ENCODE peak calls at places on chromosomes 1 and 21, in ten cellular contexts. Q is HepG2, G is HCT116, W is MM.1S, B is trophoblast cell, A is IMR-90, M is endothelial cell of umbilical vein, T is mesenchymal stem cell, X is neuronal stem cell, K is H1. L is an unnamed sample.

GRCh38 chr1:201444792-201445191 is 23.3 kb upstream of the TNNI1 start:
- DNase-seq in W (no peak), A (no peak), G (no peak), M (no peak), X (no peak), K (no peak), B (no peak), Q (no peak), T (peak; percentile 49), L (no peak)

GRCh38 chr1:37691497-37692077 is 729 bp upstream of the CDCA8 start:
- DNase-seq in W (peak; percentile 50), G (peak; percentile 10), Q (peak; percentile 19), K (no peak), B (peak; percentile 79), X (no peak), A (peak; percentile 45), M (peak; percentile 37), T (peak; percentile 72), L (no peak)

GRCh38 chr1:35885961-35886558 is 3.1 kb downstream of the AGO1 start:
- DNase-seq in T (peak; percentile 23), K (peak; percentile 94), X (peak; percentile 91), A (no peak), Q (no peak), B (no peak), W (no peak), M (no peak), G (no peak), L (peak; percentile 100)

GRCh38 chr1:165116732-165117131 is 239.8 kb downstream of the LMX1A start:
- DNase-seq in Q (no peak), A (peak; percentile 56), B (peak; percentile 67), T (peak; percentile 36), X (no peak), M (no peak), G (peak; percentile 48), W (no peak), K (no peak), L (no peak)

GRCh38 chr1:59043796-59044195 is 253.1 kb upstream of the FGGY start:
- DNase-seq in B (peak; percentile 62), T (peak; percentile 94), G (no peak), K (no peak), X (no peak), Q (peak; percentile 66), M (no peak), A (peak; percentile 89), W (no peak), L (no peak)

GRCh38 chr1:40625076-40625475 is 40.4 kb downstream of the RIMS3 start:
- DNase-seq in B (no peak), Q (peak; percentile 18), A (no peak), T (no peak), W (no peak), G (no peak), K (no peak), X (no peak), M (no peak), L (no peak)

GRCh38 chr1:248187363-248187762 is 9.7 kb upstream of the OR2M3 start:
- DNase-seq in G (no peak), Q (no peak), K (no peak), T (no peak), X (no peak), B (no peak), M (no peak), A (no peak), W (no peak), L (no peak)

GRCh38 chr1:81801834-81802531 is 1.2 kb downstream of the ADGRL2 start:
- DNase-seq in M (peak; percentile 64), Q (no peak), K (no peak), A (peak; percentile 40), T (peak; percentile 67), X (no peak), B (no peak), G (no peak), W (peak; percentile 32), L (peak; percentile 25)

GRCh38 chr1:222820159-222820732 is 5.4 kb downstream of the DISP1 start:
- DNase-seq in W (no peak), Q (no peak), T (no peak), G (no peak), X (no peak), B (no peak), A (no peak), M (no peak), K (no peak), L (no peak)

GRCh38 chr21:26794597-26795397 is 50.4 kb downstream of the ADAMTS1 start:
- DNase-seq in K (no peak), M (no peak), B (no peak), W (no peak), Q (no peak), A (peak; percentile 30), G (no peak), X (no peak), T (no peak), L (no peak)

GRCh38 chr21:25956993-25957714 is 213.4 kb downstream of the APP start:
- DNase-seq in A (peak; percentile 86), K (no peak), M (peak; percentile 64), X (no peak), T (peak; percentile 52), G (no peak), Q (no peak), B (no peak), W (no peak), L (no peak)

GRCh38 chr1:20847619-20848080 is 60.5 kb upstream of the HP1BP3 start:
- DNase-seq in M (peak; percentile 63), Q (no peak), X (no peak), G (peak; percentile 1), A (peak; percentile 72), B (no peak), K (no peak), T (no peak), W (no peak), L (no peak)

DNA sequence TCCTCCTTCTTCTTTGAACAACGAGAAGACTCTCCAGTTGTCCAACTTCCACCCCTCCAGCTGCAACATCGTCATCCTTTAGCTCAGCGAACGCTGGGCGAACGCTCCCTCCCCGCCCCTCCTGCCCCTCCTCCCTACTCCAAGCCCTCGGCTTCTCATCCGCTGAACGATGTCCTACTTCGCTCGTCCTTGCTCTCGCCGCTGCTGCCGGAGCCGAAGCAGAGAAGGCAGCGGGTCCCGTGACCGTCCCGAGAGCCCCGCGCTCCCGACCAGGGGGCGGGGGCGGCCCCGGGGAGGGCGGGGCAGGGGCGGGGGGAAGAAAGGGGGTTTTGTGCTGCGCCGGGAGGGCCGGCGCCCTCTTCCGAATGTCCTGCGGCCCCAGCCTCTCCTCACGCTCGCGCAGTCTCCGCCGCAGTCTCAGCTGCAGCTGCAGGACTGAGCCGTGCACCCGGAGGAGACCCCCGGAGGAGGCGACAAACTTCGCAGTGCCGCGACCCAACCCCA is at the start of gene BCAN:
- DNase-seq in A (peak; percentile 19), B (no peak), Q (no peak), K (no peak), G (no peak), W (no peak), T (peak; percentile 45), M (no peak), X (no peak), L (no peak)
- H3K4me3 ChIP-seq in A (no peak within 1 kb of the TSS), B (no peak within 1 kb of the TSS), Q (no peak within 1 kb of the TSS), K (peak within 1 kb of the TSS; percentile 54), G (no peak within 1 kb of the TSS), W (no peak within 1 kb of the TSS), T (peak within 1 kb of the TSS; percentile 29), M (no peak within 1 kb of the TSS), X (peak within 1 kb of the TSS; percentile 34), L (peak within 1 kb of the TSS; percentile 48)

GRCh38 chr1:211382714-211383480 is 56.3 kb downstream of the TRAF5 start:
- DNase-seq in K (peak; percentile 82), B (peak; percentile 97), T (peak; percentile 94), Q (peak; percentile 87), G (peak; percentile 90), W (peak; percentile 98), X (peak; percentile 86), M (peak; percentile 94), A (peak; percentile 91), L (peak; percentile 96)

GRCh38 chr1:211381481-211382181 is 55.0 kb downstream of the TRAF5 start:
- DNase-seq in A (no peak), K (no peak), Q (no peak), G (no peak), M (no peak), T (no peak), X (no peak), W (no peak), B (no peak), L (no peak)

GRCh38 chr1:211384524-211384923 is 57.9 kb downstream of the TRAF5 start:
- DNase-seq in B (no peak), K (no peak), G (no peak), X (no peak), Q (no peak), T (no peak), W (no peak), M (no peak), A (no peak), L (no peak)

GRCh38 chr1:211379446-211379845 is 52.8 kb downstream of the TRAF5 start:
- DNase-seq in A (no peak), Q (no peak), M (no peak), G (no peak), X (no peak), B (no peak), K (no peak), W (no peak), T (no peak), L (no peak)

GRCh38 chr1:211382182-211382713 is 55.6 kb downstream of the TRAF5 start:
- DNase-seq in G (no peak), B (no peak), T (no peak), W (no peak), A (no peak), X (no peak), K (no peak), M (no peak), Q (no peak), L (no peak)
- H3K9ac ChIP-seq in G (peak overlapping the region; percentile 90), B (peak overlapping the region; percentile 67), T (peak overlapping the region; percentile 99), W (peak overlapping the region; percentile 97), A (peak overlapping the region; percentile 94), X (no peak overlapping the region), K (peak overlapping the region; percentile 55), M (peak overlapping the region; percentile 93), Q (peak overlapping the region; percentile 95), L (peak overlapping the region; percentile 82)

GRCh38 chr1:216221260-216221700 is 202.0 kb downstream of the USH2A start:
- DNase-seq in Q (peak; percentile 61), G (peak; percentile 7), M (peak; percentile 20), B (peak; percentile 55), K (peak; percentile 31), W (peak; percentile 90), T (peak; percentile 87), X (peak; percentile 58), A (peak; percentile 86), L (peak; percentile 75)
- H3K4me3 ChIP-seq in Q (peak overlapping the region; percentile 68), G (peak overlapping the region; percentile 27), M (no peak overlapping the region), B (no peak overlapping the region), K (no peak overlapping the region), W (peak overlapping the region; percentile 60), T (peak overlapping the region; percentile 81), X (peak overlapping the region; percentile 48), A (peak overlapping the region; percentile 76), L (no peak overlapping the region)

DNA sequence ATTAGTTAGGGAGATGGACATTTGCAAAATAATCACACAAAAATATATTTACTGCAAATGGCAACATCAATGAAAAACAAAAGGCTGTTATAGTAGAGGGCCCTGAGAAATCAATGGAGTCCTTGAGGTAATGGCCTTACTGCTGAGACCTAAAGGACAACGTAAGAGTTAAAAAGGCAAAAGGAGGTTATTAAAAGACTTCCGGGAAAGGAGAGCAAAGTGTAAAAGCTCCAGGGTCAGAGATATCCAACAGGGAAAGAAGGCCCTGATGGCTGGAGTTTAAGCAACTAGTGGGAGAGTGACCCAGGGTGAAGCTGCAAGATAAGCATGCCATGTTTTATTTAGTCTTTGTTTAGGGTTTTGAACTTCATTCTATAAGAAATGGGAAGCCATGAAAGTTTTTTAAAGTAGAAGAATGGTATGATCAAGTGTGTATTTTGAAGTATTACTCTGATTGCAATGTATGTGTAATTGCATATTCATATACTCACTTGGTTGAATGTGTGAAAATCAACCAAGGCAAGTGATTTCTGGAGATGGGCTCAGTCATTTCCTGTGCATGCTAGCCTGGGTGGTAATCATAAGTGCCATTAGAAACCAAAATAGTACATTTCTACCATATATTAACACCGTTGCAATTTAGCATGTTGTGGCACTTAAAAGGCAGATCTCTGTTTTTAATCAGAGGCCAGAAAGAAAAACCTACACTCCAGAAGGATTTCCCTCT is 5.3 kb upstream of the DPYD start:
- DNase-seq in A (no peak), T (no peak), G (no peak), B (no peak), M (no peak), K (no peak), W (no peak), Q (no peak), X (no peak), L (no peak)
- H3K9ac ChIP-seq in A (no peak overlapping the region), T (no peak overlapping the region), G (no peak overlapping the region), B (no peak overlapping the region), M (no peak overlapping the region), K (no peak overlapping the region), W (no peak overlapping the region), Q (no peak overlapping the region), X (no peak overlapping the region), L (no peak overlapping the region)